ENCODE peak calls at places on chromosomes 4 and X, in seven cellular contexts. Z, P, G, M, S, Y and R are unnamed samples.

GRCh38 chrX:9153299-9153698 is 119.4 kb upstream of the FAM9B start:
- DNase-seq in Z (no peak), P (peak; percentile 48), G (no peak), M (peak; percentile 65), S (no peak), Y (no peak), R (no peak)

GRCh38 chr4:108861339-108861738 is 98.5 kb upstream of the ETNPPL start:
- DNase-seq in Z (peak; percentile 45), P (no peak), G (no peak), M (peak; percentile 24), S (peak; percentile 48), Y (no peak), R (no peak)

GRCh38 chr4:171629737-171630136 is 183.5 kb upstream of the GALNTL6 start:
- DNase-seq in Z (peak; percentile 83), P (no peak), G (no peak), M (no peak), S (peak; percentile 47), Y (no peak), R (peak; percentile 41)

GRCh38 chr4:98528882-98529281 is 129.5 kb downstream of the TSPAN5 start:
- DNase-seq in Z (no peak), P (no peak), G (no peak), M (no peak), S (no peak), Y (no peak), R (no peak)

GRCh38 chrX:16160729-16161128 is 6.6 kb upstream of the MAGEB17 start:
- DNase-seq in Z (no peak), P (peak; percentile 69), G (no peak), M (peak; percentile 88), S (peak; percentile 88), Y (no peak), R (peak; percentile 52)

GRCh38 chrX:153777261-153778090 is 3.4 kb upstream of the SRPK3 start:
- DNase-seq in Z (no peak), P (no peak), G (no peak), M (no peak), S (no peak), Y (no peak), R (no peak)

GRCh38 chrX:129744881-129745321 is 6.1 kb downstream of the XPNPEP2 start:
- DNase-seq in Z (no peak), P (no peak), G (no peak), M (no peak), S (no peak), Y (no peak), R (no peak)

GRCh38 chr4:110165382-110166285 is 32.8 kb downstream of the ELOVL6 start:
- DNase-seq in Z (no peak), P (peak; percentile 70), G (no peak), M (peak; percentile 83), S (peak; percentile 85), Y (no peak), R (peak; percentile 20)

GRCh38 chr4:74503580-74503979 is 58.6 kb downstream of the AREG start:
- DNase-seq in Z (no peak), P (peak; percentile 76), G (no peak), M (peak; percentile 88), S (no peak), Y (no peak), R (no peak)

GRCh38 chr4:87232241-87232640 is 11.8 kb upstream of the KLHL8 start:
- DNase-seq in Z (no peak), P (no peak), G (no peak), M (no peak), S (no peak), Y (no peak), R (no peak)

DNA sequence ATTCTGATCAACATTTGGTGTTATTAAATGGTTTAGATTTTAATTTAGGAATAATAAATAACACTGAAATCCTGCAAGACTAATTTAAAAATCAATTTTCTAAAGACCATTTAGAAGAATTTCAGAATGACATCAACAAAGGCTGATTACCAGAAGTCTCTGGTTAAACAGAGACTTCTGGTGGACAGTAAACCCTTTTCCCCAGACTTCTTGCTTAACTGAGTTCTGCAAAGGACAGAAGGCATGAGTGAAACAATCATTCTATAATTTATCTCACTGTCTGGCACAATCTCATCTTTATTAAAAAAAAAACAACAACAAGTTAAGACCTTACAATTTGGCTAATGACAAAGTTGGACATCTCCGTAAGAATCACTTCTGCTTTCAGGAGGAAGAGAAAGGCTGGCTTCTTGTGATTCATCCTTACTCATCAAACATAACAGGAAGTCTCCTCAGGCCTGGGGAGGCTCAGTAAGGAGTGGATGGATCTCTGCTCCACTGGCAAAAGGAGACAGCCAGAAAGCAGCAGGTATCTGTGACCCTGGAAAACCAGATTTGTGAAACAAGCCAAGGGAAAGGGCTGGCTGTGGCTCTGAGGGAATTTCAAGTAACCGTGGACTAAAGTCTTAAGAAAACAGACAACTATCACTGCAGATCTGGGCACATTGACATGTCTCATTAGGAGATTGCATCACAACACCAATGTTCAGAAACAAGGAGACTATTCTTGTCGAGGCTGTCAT is 908 bp upstream of the TLR6 start:
- DNase-seq in Z (no peak), P (peak; percentile 96), G (no peak), M (peak; percentile 94), S (peak; percentile 66), Y (no peak), R (peak; percentile 71)
- H2BK120ac ChIP-seq in Z (no peak overlapping the region), P (no peak overlapping the region), G (no peak overlapping the region), M (peak overlapping the region; percentile 98), S (no peak overlapping the region), Y (no peak overlapping the region), R (no peak overlapping the region)

DNA sequence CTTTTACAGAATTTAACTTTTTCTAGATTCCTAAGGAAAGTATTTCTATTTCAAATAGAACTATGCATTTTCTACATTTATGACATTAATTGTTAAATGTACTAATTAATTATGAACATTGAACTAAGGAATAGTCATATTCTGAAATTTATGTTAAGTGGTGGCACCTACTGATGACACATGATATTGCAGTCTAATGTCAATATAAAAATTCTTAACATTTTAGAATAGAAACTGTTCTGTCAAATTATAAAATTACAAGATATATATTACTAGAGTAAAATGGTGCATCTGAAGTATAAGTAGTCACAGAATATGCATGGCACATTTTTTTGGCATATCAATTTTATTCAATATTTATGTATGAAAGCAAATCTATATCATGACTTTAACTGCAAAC is 40.2 kb upstream of the NDNF start:
- DNase-seq in Z (no peak), P (no peak), G (no peak), M (no peak), S (no peak), Y (no peak), R (peak; percentile 13)
- H3K23ac ChIP-seq in Z (no peak overlapping the region), P (no peak overlapping the region), G (no peak overlapping the region), M (no peak overlapping the region), S (no peak overlapping the region), Y (no peak overlapping the region), R (no peak overlapping the region)

GRCh38 chr4:111535792-111536191 is 609.5 kb upstream of the FAM241A start:
- DNase-seq in Z (no peak), P (no peak), G (no peak), M (no peak), S (no peak), Y (no peak), R (no peak)
- H2BK120ac ChIP-seq in Z (no peak overlapping the region), P (no peak overlapping the region), G (no peak overlapping the region), M (no peak overlapping the region), S (no peak overlapping the region), Y (no peak overlapping the region), R (no peak overlapping the region)

GRCh38 chr4:81620442-81620841 is 148.7 kb upstream of the RASGEF1B start:
- DNase-seq in Z (no peak), P (no peak), G (no peak), M (no peak), S (no peak), Y (no peak), R (no peak)

GRCh38 chr4:81622028-81622427 is 150.3 kb upstream of the RASGEF1B start:
- DNase-seq in Z (no peak), P (no peak), G (no peak), M (no peak), S (peak; percentile 59), Y (no peak), R (peak; percentile 34)

GRCh38 chr4:81622474-81623198 is 150.9 kb upstream of the RASGEF1B start:
- DNase-seq in Z (no peak), P (no peak), G (no peak), M (no peak), S (no peak), Y (no peak), R (no peak)

GRCh38 chr4:81623434-81623833 is 151.7 kb upstream of the RASGEF1B start:
- DNase-seq in Z (no peak), P (no peak), G (no peak), M (no peak), S (no peak), Y (no peak), R (no peak)

GRCh38 chr4:81621490-81621889 is 149.8 kb upstream of the RASGEF1B start:
- DNase-seq in Z (no peak), P (no peak), G (no peak), M (no peak), S (no peak), Y (no peak), R (no peak)
- H3K23ac ChIP-seq in Z (no peak overlapping the region), P (no peak overlapping the region), G (no peak overlapping the region), M (no peak overlapping the region), S (peak overlapping the region; percentile 55), Y (no peak overlapping the region), R (no peak overlapping the region)

GRCh38 chrX:20472148-20472547 is 205.4 kb upstream of the RPS6KA3 start:
- DNase-seq in Z (no peak), P (no peak), G (no peak), M (no peak), S (no peak), Y (no peak), R (no peak)
- H2BK120ac ChIP-seq in Z (no peak overlapping the region), P (no peak overlapping the region), G (no peak overlapping the region), M (no peak overlapping the region), S (no peak overlapping the region), Y (no peak overlapping the region), R (no peak overlapping the region)

GRCh38 chr4:71570492-71570891 is 213.4 kb downstream of the GC start:
- DNase-seq in Z (no peak), P (peak; percentile 52), G (no peak), M (peak; percentile 17), S (no peak), Y (no peak), R (no peak)
- H3K23ac ChIP-seq in Z (no peak overlapping the region), P (no peak overlapping the region), G (no peak overlapping the region), M (no peak overlapping the region), S (no peak overlapping the region), Y (no peak overlapping the region), R (no peak overlapping the region)

DNA sequence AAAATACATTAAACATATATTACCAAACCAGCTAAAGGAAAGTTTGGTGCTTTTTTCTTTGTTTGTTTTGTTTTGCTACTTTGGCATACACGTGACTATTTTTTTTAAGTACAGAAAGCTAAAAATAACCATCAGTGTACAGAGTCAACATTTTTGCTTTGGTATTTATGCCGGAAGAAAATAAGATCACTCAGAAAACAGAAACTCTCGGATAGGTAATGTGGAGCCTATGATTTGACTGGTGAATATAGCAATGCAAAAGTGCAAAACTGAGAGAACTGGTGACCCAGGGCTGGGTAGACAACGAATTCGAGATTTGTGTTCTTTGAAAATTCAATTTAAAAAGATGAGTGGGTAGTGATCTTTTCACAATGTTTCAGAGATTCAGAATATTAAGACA is 29.6 kb downstream of the PCDH18 start:
- DNase-seq in Z (no peak), P (no peak), G (no peak), M (no peak), S (no peak), Y (no peak), R (no peak)
- H2BK120ac ChIP-seq in Z (no peak overlapping the region), P (no peak overlapping the region), G (no peak overlapping the region), M (no peak overlapping the region), S (no peak overlapping the region), Y (no peak overlapping the region), R (no peak overlapping the region)

GRCh38 chr4:80803337-80803736 is 227.2 kb upstream of the BMP3 start:
- DNase-seq in Z (no peak), P (no peak), G (no peak), M (no peak), S (no peak), Y (no peak), R (no peak)

GRCh38 chr4:80798082-80798481 is 232.4 kb upstream of the BMP3 start:
- DNase-seq in Z (no peak), P (no peak), G (no peak), M (no peak), S (peak; percentile 9), Y (no peak), R (peak; percentile 30)
- H3K23ac ChIP-seq in Z (no peak overlapping the region), P (no peak overlapping the region), G (no peak overlapping the region), M (no peak overlapping the region), S (no peak overlapping the region), Y (no peak overlapping the region), R (no peak overlapping the region)